ENCODE peak calls at places on chromosomes 7 and 10, in seven cellular contexts. E is NCI-H82, D is neural crest cell, Q is H54, P is ovary, K is MV-4-11, T is ureter. G is an unnamed sample.

GRCh38 chr7:39686261-39686924 is 63.0 kb downstream of the RALA start:
- DNase-seq in E (no peak), D (no peak), Q (no peak), P (no peak), K (no peak), T (no peak), G (no peak)

GRCh38 chr10:101246639-101247038 is 17.4 kb upstream of the LBX1 start:
- DNase-seq in E (no peak), D (no peak), Q (no peak), P (no peak), K (no peak), T (no peak), G (no peak)

GRCh38 chr10:17144757-17145156 is 15.1 kb upstream of the CUBN start:
- DNase-seq in E (no peak), D (no peak), Q (no peak), P (no peak), K (no peak), T (no peak), G (peak)

GRCh38 chr7:139362302-139362701 is 2.6 kb downstream of the LUC7L2 start:
- DNase-seq in E (peak), D (no peak), Q (no peak), P (no peak), K (no peak), T (no peak), G (no peak)

GRCh38 chr7:92836489-92837213 is at the start of gene CDK6:
- DNase-seq in E (peak), D (peak), Q (peak), P (peak), K (peak), T (peak), G (peak)

GRCh38 chr10:86690231-86690630 is 21.9 kb downstream of the LDB3 start:
- DNase-seq in E (no peak), D (no peak), Q (no peak), P (no peak), K (no peak), T (no peak), G (no peak)

GRCh38 chr7:128938524-128939074 is 872 bp downstream of the IRF5 start:
- DNase-seq in E (no peak), D (no peak), Q (no peak), P (no peak), K (no peak), T (no peak), G (no peak)

GRCh38 chr10:1043532-1043995 is 5.4 kb downstream of the IDI1 start:
- DNase-seq in E (no peak), D (no peak), Q (no peak), P (no peak), K (peak), T (no peak), G (no peak)

GRCh38 chr10:132517951-132518521 is 19.6 kb upstream of the INPP5A start:
- DNase-seq in E (no peak), D (no peak), Q (no peak), P (peak), K (no peak), T (peak), G (no peak)

GRCh38 chr10:99234739-99235468 is 748 bp downstream of the HPSE2 start:
- DNase-seq in E (no peak), D (no peak), Q (no peak), P (no peak), K (no peak), T (no peak), G (no peak)

GRCh38 chr10:119379466-119380071 is 162.9 kb downstream of the RGS10 start:
- DNase-seq in E (no peak), D (no peak), Q (no peak), P (no peak), K (peak), T (no peak), G (no peak)

GRCh38 chr10:49280001-49280408 is 19.0 kb upstream of the C10orf71 start:
- DNase-seq in E (no peak), D (no peak), Q (no peak), P (no peak), K (peak), T (no peak), G (no peak)

GRCh38 chr10:70558871-70559810 is 43.4 kb downstream of the PRF1 start:
- DNase-seq in E (peak), D (peak), Q (peak), P (peak), K (peak), T (no peak), G (peak)

GRCh38 chr10:117431160-117431559 is 55.9 kb upstream of the PDZD8 start:
- DNase-seq in E (no peak), D (no peak), Q (no peak), P (no peak), K (peak), T (no peak), G (no peak)

GRCh38 chr7:111833461-111833860 is 271.2 kb upstream of the IMMP2L start:
- DNase-seq in E (no peak), D (no peak), Q (no peak), P (no peak), K (no peak), T (no peak), G (no peak)

GRCh38 chr10:60032723-60033122 is 126.4 kb upstream of the CCDC6 start:
- DNase-seq in E (peak), D (no peak), Q (peak), P (no peak), K (peak), T (peak), G (peak)

GRCh38 chr7:122674502-122674901 is 24.4 kb downstream of the RNF133 start:
- DNase-seq in E (no peak), D (no peak), Q (no peak), P (no peak), K (no peak), T (no peak), G (no peak)

GRCh38 chr7:51545131-51545530 is 228.5 kb upstream of the COBL start:
- DNase-seq in E (no peak), D (no peak), Q (no peak), P (no peak), K (no peak), T (no peak), G (no peak)

GRCh38 chr7:92527300-92528187 is 776 bp downstream of the PEX1 start:
- DNase-seq in E (peak), D (peak), Q (peak), P (peak), K (peak), T (no peak), G (peak)

GRCh38 chr7:24741691-24742639 is 15.3 kb downstream of the GSDME start:
- DNase-seq in E (no peak), D (no peak), Q (peak), P (peak), K (no peak), T (peak), G (no peak)

GRCh38 chr10:71964669-71965515 is 697 bp downstream of the CHST3 start:
- DNase-seq in E (no peak), D (no peak), Q (peak), P (peak), K (no peak), T (peak), G (no peak)

GRCh38 chr10:77305650-77306632 is 331.7 kb downstream of the KCNMA1 start:
- DNase-seq in E (no peak), D (no peak), Q (no peak), P (no peak), K (no peak), T (no peak), G (no peak)

GRCh38 chr10:22252286-22252800 is 34.5 kb upstream of the EBLN1 start:
- DNase-seq in E (no peak), D (peak), Q (no peak), P (peak), K (peak), T (peak), G (peak)

GRCh38 chr10:69880301-69881081 is 78.8 kb downstream of the COL13A1 start:
- DNase-seq in E (no peak), D (peak), Q (no peak), P (no peak), K (no peak), T (no peak), G (no peak)

GRCh38 chr7:129359641-129360040 is 74.6 kb upstream of the STRIP2 start:
- DNase-seq in E (no peak), D (no peak), Q (no peak), P (no peak), K (no peak), T (no peak), G (no peak)

GRCh38 chr10:69655868-69656555 is 26.0 kb downstream of the FAM241B start:
- DNase-seq in E (no peak), D (no peak), Q (no peak), P (no peak), K (no peak), T (no peak), G (no peak)

GRCh38 chr10:62638062-62638477 is 166.4 kb upstream of the ADO start:
- DNase-seq in E (no peak), D (no peak), Q (no peak), P (no peak), K (peak), T (no peak), G (no peak)

GRCh38 chr7:121079425-121080169 is 91.1 kb downstream of the CPED1 start:
- DNase-seq in E (no peak), D (no peak), Q (no peak), P (no peak), K (no peak), T (no peak), G (no peak)

GRCh38 chr10:18542832-18543231 is 108.6 kb downstream of the NSUN6 start:
- DNase-seq in E (no peak), D (no peak), Q (no peak), P (no peak), K (no peak), T (no peak), G (no peak)

GRCh38 chr10:118922226-118922625 is 107.3 kb upstream of the NANOS1 start:
- DNase-seq in E (no peak), D (no peak), Q (no peak), P (no peak), K (no peak), T (no peak), G (no peak)